ENCODE peak calls at places on chromosomes 4 and X, in seven cellular contexts. E is midbrain; Y is Right ventricle myocardium superior; Z is AG09319; T is activated T-helper 9 cell treated with anti-CD3 and anti-CD28 coated beads, Interleukin-2, amount 50 U/mL, for 16 hours; N is NCI-H510A treated with DMSO at 0.1 percent for 48 hours; X is heart right ventricle. O is an unnamed sample.

GRCh38 chr4:98623126-98623802 is 35.1 kb downstream of the TSPAN5 start:
- DNase-seq in E (no peak), Y (no peak), Z (no peak), T (no peak), N (no peak), X (no peak), O (no peak)

GRCh38 chr4:22170353-22170752 is 221.8 kb upstream of the KCNIP4 start:
- DNase-seq in E (no peak), Y (no peak), Z (no peak), T (no peak), N (no peak), X (no peak), O (no peak)

GRCh38 chr4:168440442-168441264 is 39.6 kb downstream of the DDX60L start:
- DNase-seq in E (no peak), Y (no peak), Z (no peak), T (no peak), N (no peak), X (no peak), O (no peak)

GRCh38 chr4:185865901-185866328 is 53.9 kb upstream of the SORBS2 start:
- DNase-seq in E (no peak), Y (peak), Z (no peak), T (no peak), N (peak), X (no peak), O (no peak)

GRCh38 chr4:142044271-142044670 is 407.9 kb downstream of the IL15 start:
- DNase-seq in E (no peak), Y (no peak), Z (no peak), T (no peak), N (no peak), X (no peak), O (no peak)

GRCh38 chrX:68461541-68461940 is 28.2 kb upstream of the OPHN1 start:
- DNase-seq in E (no peak), Y (no peak), Z (no peak), T (no peak), N (no peak), X (no peak), O (no peak)

GRCh38 chr4:122603156-122603574 is 17.7 kb downstream of the IL21 start:
- DNase-seq in E (no peak), Y (no peak), Z (no peak), T (no peak), N (no peak), X (no peak), O (no peak)

GRCh38 chrX:10017866-10018265 is 50.7 kb downstream of the CLDN34 start:
- DNase-seq in E (no peak), Y (no peak), Z (no peak), T (no peak), N (peak), X (no peak), O (no peak)

GRCh38 chr4:37685726-37686372 is 327 bp downstream of the RELL1 start:
- DNase-seq in E (peak), Y (no peak), Z (no peak), T (peak), N (no peak), X (no peak), O (no peak)

GRCh38 chrX:134718329-134719317 is 60.4 kb upstream of the PLAC1 start:
- DNase-seq in E (no peak), Y (peak), Z (peak), T (no peak), N (peak), X (peak), O (no peak)

GRCh38 chrX:57906790-57907189 is 3.5 kb downstream of the ZXDA start:
- DNase-seq in E (no peak), Y (no peak), Z (no peak), T (no peak), N (no peak), X (no peak), O (no peak)

GRCh38 chr4:24730256-24731001 is 64.9 kb upstream of the SOD3 start:
- DNase-seq in E (no peak), Y (peak), Z (peak), T (no peak), N (no peak), X (peak), O (no peak)

GRCh38 chrX:141642979-141643378 is 53.5 kb downstream of the SPANXA2 start:
- DNase-seq in E (no peak), Y (no peak), Z (no peak), T (no peak), N (no peak), X (no peak), O (no peak)

GRCh38 chr4:36758312-36758690 is 476.9 kb downstream of the DTHD1 start:
- DNase-seq in E (no peak), Y (no peak), Z (no peak), T (no peak), N (no peak), X (no peak), O (no peak)

GRCh38 chr4:93313207-93313606 is 515.3 kb upstream of the ATOH1 start:
- DNase-seq in E (no peak), Y (no peak), Z (no peak), T (no peak), N (no peak), X (no peak), O (no peak)

GRCh38 chrX:129654652-129655546 is at the start of gene APLN:
- DNase-seq in E (peak), Y (peak), Z (no peak), T (no peak), N (no peak), X (peak), O (no peak)

GRCh38 chr4:38753021-38753806 is 29.6 kb downstream of the TLR10 start:
- DNase-seq in E (peak), Y (peak), Z (peak), T (no peak), N (no peak), X (peak), O (no peak)

GRCh38 chr4:181193162-181193930 is 1049.9 kb upstream of the TENM3 start:
- DNase-seq in E (no peak), Y (no peak), Z (no peak), T (no peak), N (no peak), X (no peak), O (no peak)

GRCh38 chr4:8856835-8857590 is 14.6 kb downstream of the HMX1 start:
- DNase-seq in E (no peak), Y (peak), Z (no peak), T (no peak), N (no peak), X (no peak), O (no peak)

GRCh38 chr4:101724093-101724492 is 66.4 kb upstream of the BANK1 start:
- DNase-seq in E (no peak), Y (no peak), Z (no peak), T (no peak), N (peak), X (no peak), O (no peak)

GRCh38 chr4:7876096-7876993 is 63.3 kb downstream of the AFAP1 start:
- DNase-seq in E (no peak), Y (no peak), Z (no peak), T (peak), N (no peak), X (no peak), O (peak)

GRCh38 chr4:99383833-99384392 is 31.4 kb upstream of the ADH1C start:
- DNase-seq in E (no peak), Y (peak), Z (peak), T (no peak), N (no peak), X (peak), O (no peak)

GRCh38 chr4:7397206-7398103 is 37.3 kb downstream of the PSAPL1 start:
- DNase-seq in E (no peak), Y (no peak), Z (no peak), T (no peak), N (no peak), X (no peak), O (no peak)

GRCh38 chr4:23889814-23890269 is at the start of gene PPARGC1A:
- DNase-seq in E (peak), Y (peak), Z (no peak), T (no peak), N (peak), X (peak), O (no peak)

GRCh38 chrX:13750204-13750603 is 15.7 kb downstream of the OFD1 start:
- DNase-seq in E (no peak), Y (no peak), Z (no peak), T (no peak), N (peak), X (no peak), O (no peak)

GRCh38 chrX:37380920-37381319 is 31.8 kb downstream of the PRRG1 start:
- DNase-seq in E (no peak), Y (no peak), Z (peak), T (no peak), N (no peak), X (peak), O (no peak)

GRCh38 chr4:16196482-16197393 is 29.5 kb downstream of the TAPT1 start:
- DNase-seq in E (peak), Y (no peak), Z (peak), T (no peak), N (peak), X (peak), O (no peak)

GRCh38 chrX:46209768-46210167 is 335.5 kb downstream of the ZNF674 start:
- DNase-seq in E (no peak), Y (no peak), Z (no peak), T (no peak), N (no peak), X (no peak), O (no peak)

GRCh38 chr4:38132140-38132673 is 172.0 kb downstream of the PTTG2 start:
- DNase-seq in E (no peak), Y (no peak), Z (peak), T (peak), N (no peak), X (peak), O (peak)

GRCh38 chr4:3466691-3467600 is 3.8 kb downstream of the DOK7 start:
- DNase-seq in E (no peak), Y (peak), Z (no peak), T (no peak), N (no peak), X (no peak), O (no peak)

GRCh38 chr4:1714303-1715001 is 2.3 kb upstream of the SLBP start:
- DNase-seq in E (no peak), Y (no peak), Z (no peak), T (no peak), N (peak), X (no peak), O (no peak)

GRCh38 chr4:13455411-13455810 is 28.7 kb downstream of the RAB28 start:
- DNase-seq in E (no peak), Y (no peak), Z (no peak), T (no peak), N (no peak), X (no peak), O (no peak)

GRCh38 chrX:11188664-11189063 is 77.5 kb downstream of the HCCS start:
- DNase-seq in E (no peak), Y (no peak), Z (no peak), T (no peak), N (no peak), X (no peak), O (no peak)

GRCh38 chrX:154511761-154512160 is 4.3 kb downstream of the FAM3A start:
- DNase-seq in E (no peak), Y (no peak), Z (no peak), T (no peak), N (no peak), X (no peak), O (no peak)

GRCh38 chr4:99027304-99027703 is 31.8 kb downstream of the METAP1 start:
- DNase-seq in E (no peak), Y (no peak), Z (no peak), T (no peak), N (no peak), X (no peak), O (no peak)

GRCh38 chr4:90799895-90800294 is 672.7 kb downstream of the CCSER1 start:
- DNase-seq in E (no peak), Y (no peak), Z (no peak), T (no peak), N (no peak), X (no peak), O (no peak)

GRCh38 chr4:71860643-71861042 is 76.8 kb upstream of the GC start:
- DNase-seq in E (no peak), Y (no peak), Z (no peak), T (no peak), N (peak), X (no peak), O (no peak)

GRCh38 chrX:97628807-97629596 is 745.3 kb downstream of the RPA4 start:
- DNase-seq in E (no peak), Y (no peak), Z (no peak), T (no peak), N (no peak), X (no peak), O (no peak)

GRCh38 chrX:14039344-14039743 is 9.7 kb upstream of the GEMIN8 start:
- DNase-seq in E (peak), Y (no peak), Z (no peak), T (peak), N (peak), X (peak), O (peak)